ENCODE peak calls at places on chromosomes 3 and 15, in four cellular contexts. B is HepG2, O is A549, A is WTC11. C is an unnamed sample.

GRCh38 chr15:60795889-60796288 is 316.9 kb upstream of the ICE2 start:
- DNase-seq in B (no peak), O (no peak), A (no peak), C (no peak)

GRCh38 chr3:101127991-101128390 is 134.8 kb upstream of the ABI3BP start:
- DNase-seq in B (no peak), A (no peak), O (no peak), C (no peak)

GRCh38 chr3:76645724-76646123 is 394.2 kb upstream of the ROBO2 start:
- DNase-seq in B (no peak), A (no peak), O (no peak), C (no peak)

GRCh38 chr3:73521936-73522335 is 102.8 kb downstream of the PDZRN3 start:
- DNase-seq in B (no peak), O (no peak), A (no peak), C (no peak)

GRCh38 chr3:177337548-177338331 is 140.5 kb upstream of the TBL1XR1 start:
- DNase-seq in O (no peak), B (no peak), A (no peak), C (no peak)

GRCh38 chr15:33311312-33311971 is 675 bp downstream of the RYR3 start:
- DNase-seq in O (no peak), B (no peak), A (peak; percentile 63), C (no peak)

GRCh38 chr15:77187751-77188464 is 117.0 kb upstream of the TSPAN3 start:
- DNase-seq in A (no peak), O (no peak), B (no peak), C (peak; percentile 20)

GRCh38 chr3:47984089-47984759 is 32.0 kb downstream of the MAP4 start:
- DNase-seq in O (no peak), A (no peak), B (no peak), C (no peak)

GRCh38 chr3:102059145-102059943 is 210.0 kb downstream of the NFKBIZ start:
- DNase-seq in B (no peak), O (no peak), A (no peak), C (no peak)

GRCh38 chr3:175108012-175108411 is 248.9 kb downstream of the NAALADL2 start:
- DNase-seq in B (no peak), O (no peak), A (no peak), C (no peak)

GRCh38 chr3:171840831-171841619 is 2.1 kb upstream of the TMEM212 start:
- DNase-seq in B (peak; percentile 97), O (no peak), A (no peak), C (no peak)

GRCh38 chr3:149658444-149659172 is 783 bp upstream of the WWTR1 start:
- DNase-seq in O (peak; percentile 71), A (peak; percentile 72), B (no peak), C (no peak)

GRCh38 chr15:57550640-57551039 is 41.1 kb upstream of the MYZAP start:
- DNase-seq in B (no peak), O (no peak), A (no peak), C (no peak)

DNA sequence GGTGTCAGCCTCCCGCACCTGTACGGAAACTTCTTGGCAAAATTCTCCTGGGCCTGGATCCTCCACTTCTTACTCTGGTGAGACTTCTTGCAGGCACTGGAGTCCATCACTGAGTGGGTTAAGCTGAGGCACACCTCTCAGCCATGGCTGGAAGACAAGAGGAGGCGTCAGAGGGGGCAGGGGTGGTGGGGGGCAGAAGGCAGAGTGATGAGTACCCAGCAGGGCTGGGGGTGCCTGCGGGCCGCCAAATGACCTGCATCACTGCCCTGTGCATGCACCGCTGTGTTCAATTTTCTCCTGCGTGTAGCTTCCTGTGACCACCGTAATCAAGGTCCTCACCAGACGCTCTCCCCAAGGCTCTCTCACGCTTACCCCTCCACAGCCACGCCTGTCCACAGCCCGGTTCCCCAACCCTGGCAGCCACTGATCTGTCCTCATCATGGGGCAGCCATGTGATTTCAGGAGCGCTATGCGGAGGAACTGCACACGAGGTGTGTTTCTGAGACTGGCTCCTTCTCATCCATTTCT is 5.4 kb downstream of the C3orf22 start:
- DNase-seq in O (no peak), A (no peak), B (no peak), C (no peak)
- TF ChIP-seq NR3C1 in O (no peak), A (no peak), B (no peak), C (no peak)

GRCh38 chr3:129384594-129385323 is 43.7 kb downstream of the EFCAB12 start:
- DNase-seq in B (no peak), O (no peak), A (no peak), C (no peak)
- TF ChIP-seq NR3C1 in B (no peak), O (no peak), A (no peak), C (no peak)

GRCh38 chr15:92365079-92365478 is 28.6 kb upstream of the ST8SIA2 start:
- DNase-seq in B (peak; percentile 45), O (no peak), A (no peak), C (no peak)

GRCh38 chr15:92361321-92362090 is 32.2 kb upstream of the ST8SIA2 start:
- DNase-seq in O (no peak), B (no peak), A (no peak), C (no peak)

GRCh38 chr15:92365816-92366215 is 27.9 kb upstream of the ST8SIA2 start:
- DNase-seq in A (no peak), O (no peak), B (no peak), C (no peak)
- TF ChIP-seq NR3C1 in A (no peak), O (no peak), B (no peak), C (no peak)

DNA sequence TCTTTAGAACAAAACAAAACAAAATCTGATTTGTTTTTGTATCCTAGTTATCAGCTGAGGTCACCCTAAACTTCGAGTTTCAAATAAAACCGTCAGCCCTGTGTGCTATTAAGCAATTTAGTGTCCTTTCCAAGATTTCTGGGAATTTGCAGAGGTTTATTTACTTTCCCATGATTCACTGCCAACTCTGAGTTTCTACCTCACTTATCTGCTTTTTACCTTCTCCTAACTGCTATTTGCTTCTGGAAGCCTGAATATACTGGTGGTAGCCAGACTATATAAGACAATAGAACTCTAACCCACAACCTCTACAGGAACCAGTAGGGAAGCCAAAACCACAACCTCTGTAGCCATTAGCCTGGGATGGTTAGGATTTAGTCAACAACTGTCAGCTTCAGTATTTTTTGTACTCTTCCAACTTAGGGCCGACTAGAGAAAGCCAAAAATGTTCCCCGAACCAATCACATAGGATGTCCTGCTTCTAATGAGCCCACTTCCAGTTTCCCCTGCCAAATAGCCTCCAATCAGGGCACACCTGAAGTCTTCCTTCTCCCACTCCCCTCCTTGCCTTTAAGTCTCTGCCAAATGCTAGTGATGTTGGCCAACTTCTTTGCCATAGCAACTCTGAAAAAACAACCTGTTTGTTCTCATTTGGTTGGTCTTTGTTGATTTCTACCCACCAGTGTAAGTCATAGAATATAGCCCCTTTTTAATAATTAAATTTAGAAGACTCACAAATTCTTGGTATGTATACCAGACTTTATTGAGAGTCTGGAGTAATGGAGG is 273.1 kb downstream of the ULK4 start:
- DNase-seq in O (no peak), A (no peak), B (peak; percentile 31), C (no peak)
- TF ChIP-seq NR3C1 in O (no peak), A (no peak), B (no peak), C (no peak)

DNA sequence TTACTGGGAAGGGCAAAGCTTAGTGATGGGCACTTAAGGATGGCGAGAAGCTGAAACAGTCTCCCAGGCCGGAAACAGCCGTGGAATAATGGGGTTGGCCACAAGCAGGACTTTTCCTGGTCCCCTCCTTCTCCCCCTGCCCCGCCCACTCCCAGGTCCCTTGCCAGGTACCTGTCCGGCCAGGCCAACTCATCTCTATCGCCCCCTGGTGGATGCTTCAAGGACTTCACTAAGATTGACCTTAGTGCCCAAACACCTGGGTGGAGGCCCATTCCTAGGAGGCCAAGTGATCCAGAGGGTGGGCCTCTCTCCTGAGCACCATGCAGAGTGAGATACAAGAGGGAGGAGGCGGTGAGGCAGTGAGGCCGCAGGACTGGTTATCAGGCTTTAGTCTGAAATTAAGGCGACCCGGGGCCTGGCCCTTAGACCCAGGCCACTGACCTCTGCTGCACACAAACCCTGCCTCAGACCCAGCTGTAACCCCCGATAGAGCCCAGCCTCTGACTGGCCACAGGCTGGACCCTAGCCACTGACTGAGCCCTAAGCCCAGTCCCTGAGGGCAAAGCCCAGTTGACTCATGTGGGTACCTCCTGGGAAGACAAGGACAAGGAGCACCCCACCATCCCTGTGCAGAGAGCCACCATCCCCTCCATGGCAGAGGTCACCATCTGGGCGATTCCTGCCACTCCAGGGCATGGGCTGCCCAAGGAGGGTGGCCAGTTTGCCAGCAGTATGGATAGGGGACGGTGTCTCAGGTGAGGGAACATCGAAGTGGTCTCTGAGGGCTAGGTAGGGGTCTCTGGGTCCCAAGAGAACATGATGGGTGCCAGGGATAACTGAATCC is 37.6 kb downstream of the VIPR1 start:
- DNase-seq in O (peak; percentile 53), B (peak; percentile 54), A (peak; percentile 95), C (peak; percentile 94)
- TF ChIP-seq NR3C1 in O (no peak), B (no peak), A (no peak), C (no peak)

GRCh38 chr3:147904421-147904820 is 495.3 kb downstream of the ZIC1 start:
- DNase-seq in O (no peak), B (no peak), A (no peak), C (no peak)
- TF ChIP-seq NR3C1 in O (no peak), B (no peak), A (no peak), C (no peak)

GRCh38 chr15:95935852-95936251 is 394.6 kb upstream of the NR2F2 start:
- DNase-seq in A (no peak), B (no peak), O (no peak), C (no peak)
- TF ChIP-seq NR3C1 in A (no peak), B (no peak), O (no peak), C (no peak)

GRCh38 chr3:8538223-8538622 is 36.6 kb downstream of the LMCD1 start:
- DNase-seq in A (no peak), O (no peak), B (no peak), C (no peak)

GRCh38 chr3:8540456-8540855 is 38.8 kb downstream of the LMCD1 start:
- DNase-seq in B (no peak), O (no peak), A (no peak), C (no peak)

GRCh38 chr3:8537440-8537839 is 35.8 kb downstream of the LMCD1 start:
- DNase-seq in A (no peak), O (no peak), B (no peak), C (no peak)

GRCh38 chr3:8539419-8539818 is 37.8 kb downstream of the LMCD1 start:
- DNase-seq in O (no peak), B (no peak), A (no peak), C (no peak)

GRCh38 chr3:8538904-8539303 is 37.3 kb downstream of the LMCD1 start:
- DNase-seq in B (peak; percentile 15), O (no peak), A (no peak), C (no peak)
- TF ChIP-seq NR3C1 in B (no peak), O (no peak), A (no peak), C (no peak)

GRCh38 chr15:35648941-35649340 is 103.0 kb upstream of the DPH6 start:
- DNase-seq in O (no peak), A (no peak), B (no peak), C (no peak)

GRCh38 chr15:35657679-35658201 is 111.8 kb upstream of the DPH6 start:
- DNase-seq in O (no peak), A (no peak), B (no peak), C (no peak)

GRCh38 chr15:35649575-35649974 is 103.6 kb upstream of the DPH6 start:
- DNase-seq in A (no peak), O (no peak), B (no peak), C (no peak)

GRCh38 chr15:35654334-35654733 is 108.4 kb upstream of the DPH6 start:
- DNase-seq in O (no peak), B (no peak), A (no peak), C (no peak)
- TF ChIP-seq NR3C1 in O (no peak), B (no peak), A (no peak), C (no peak)

C was measured in K562.